ENCODE peak calls at places on chromosomes 2 and 18, in four cellular contexts. U is heart left ventricle, E is stomach, Z is uterus. K is an unnamed sample.

GRCh38 chr2:85545780-85546240 is 6.8 kb downstream of the MAT2A start:
- DNase-seq in U (no peak), E (no peak), Z (no peak), K (no peak)

GRCh38 chr18:22391571-22392359 is 25.9 kb downstream of the CTAGE1 start:
- DNase-seq in U (no peak), E (no peak), Z (peak), K (no peak)

GRCh38 chr2:237862528-237862895 is 3.1 kb downstream of the RAMP1 start:
- DNase-seq in U (no peak), E (no peak), Z (peak), K (no peak)

GRCh38 chr2:96772903-96773675 is 12.4 kb downstream of the CNNM4 start:
- DNase-seq in U (no peak), E (no peak), Z (no peak), K (no peak)

GRCh38 chr18:49922228-49922627 is 108.9 kb upstream of the ACAA2 start:
- DNase-seq in U (no peak), E (no peak), Z (no peak), K (no peak)

GRCh38 chr18:27632706-27633105 is 447.6 kb upstream of the CHST9 start:
- DNase-seq in U (no peak), E (no peak), Z (no peak), K (no peak)

GRCh38 chr18:8890957-8891464 is 185.7 kb downstream of the MTCL1 start:
- DNase-seq in U (no peak), E (no peak), Z (no peak), K (no peak)

GRCh38 chr18:35376393-35376741 is 770 bp downstream of the ZNF396 start:
- DNase-seq in U (peak), E (peak), Z (no peak), K (no peak)

DNA sequence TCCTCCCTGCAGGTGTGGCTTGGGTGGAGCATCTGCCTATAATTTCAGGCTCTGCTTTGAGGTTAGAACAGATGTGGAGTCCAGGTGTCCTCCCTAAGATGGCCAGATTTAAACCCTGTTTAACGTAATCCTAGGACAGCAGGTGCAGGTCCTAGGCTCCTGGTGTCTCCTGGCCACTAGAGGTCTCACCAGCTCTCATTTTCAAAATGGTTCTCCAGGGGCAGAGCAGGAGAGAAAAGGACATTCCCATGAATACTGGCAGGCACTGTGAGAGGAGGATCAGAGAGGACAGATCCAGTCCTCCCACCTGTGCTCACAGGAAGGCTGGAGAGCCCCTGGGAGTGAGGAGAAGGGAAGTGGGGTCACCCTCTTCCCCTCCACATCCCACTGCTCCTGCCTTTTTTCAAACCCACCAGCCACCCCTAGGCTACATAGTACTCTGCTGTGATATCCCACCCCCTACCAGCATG is 100.6 kb upstream of the SMAD2 start:
- DNase-seq in U (peak), E (peak), Z (peak), K (no peak)
- TF ChIP-seq CTCF in U (peak), E (peak), Z (peak), K (peak)

GRCh38 chr18:24015897-24016631 is 1.5 kb downstream of the TTC39C start:
- DNase-seq in U (no peak), E (no peak), Z (no peak), K (no peak)

GRCh38 chr18:24014062-24014985 is at the start of gene TTC39C:
- DNase-seq in U (peak), E (peak), Z (peak), K (peak)

GRCh38 chr18:24013061-24013460 is 1.5 kb upstream of the TTC39C start:
- DNase-seq in U (no peak), E (no peak), Z (no peak), K (no peak)

GRCh38 chr18:24016643-24017042 is 2.1 kb downstream of the TTC39C start:
- DNase-seq in U (no peak), E (no peak), Z (no peak), K (no peak)

DNA sequence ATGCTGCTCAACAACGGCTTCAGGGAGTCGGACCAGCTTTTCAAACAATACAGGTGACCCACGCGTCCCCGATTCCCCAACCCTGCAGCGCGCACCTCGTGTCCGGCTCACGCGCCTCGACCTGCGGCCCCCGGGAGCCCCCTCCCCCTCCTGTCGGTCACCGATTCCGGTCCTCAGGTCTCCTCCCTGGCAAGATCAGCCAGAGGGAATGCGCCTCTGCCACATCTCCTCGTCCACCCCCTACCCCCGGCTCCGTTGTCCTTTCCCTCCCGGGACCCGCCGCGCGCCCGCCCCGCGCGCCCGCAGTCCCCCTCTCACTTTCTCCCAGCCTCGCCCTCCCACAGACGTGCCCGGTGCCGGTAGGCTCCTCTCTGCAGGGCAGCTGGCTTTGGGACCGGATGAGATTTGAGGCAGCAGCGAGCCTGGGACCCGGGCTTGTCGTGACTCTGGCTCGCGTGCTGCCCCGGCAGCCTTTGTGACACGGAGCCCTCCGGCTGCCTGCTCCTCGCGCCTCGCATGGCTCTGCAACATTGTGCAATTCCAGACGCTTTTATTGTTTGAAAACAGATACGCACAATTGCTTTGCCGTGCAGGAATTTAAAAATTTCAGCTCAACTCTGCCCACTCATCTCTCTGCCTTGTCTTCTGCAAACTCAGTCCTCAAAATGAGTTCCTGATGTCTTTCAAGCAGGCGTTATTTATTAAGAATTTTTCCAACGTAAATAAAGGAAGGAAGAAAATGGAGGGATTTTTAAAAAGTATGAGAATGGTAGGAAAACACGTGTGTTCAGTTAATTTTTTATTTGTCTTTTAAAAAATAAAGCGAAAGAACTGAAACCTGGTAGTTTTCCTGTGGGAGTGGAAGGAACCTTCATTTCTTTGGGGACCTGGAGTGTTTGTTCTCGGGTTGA is 687 bp downstream of the TTC39C start:
- DNase-seq in U (peak), E (peak), Z (peak), K (no peak)
- TF ChIP-seq POLR2A in U (no peak), E (no peak), Z (peak), K (no peak)

DNA sequence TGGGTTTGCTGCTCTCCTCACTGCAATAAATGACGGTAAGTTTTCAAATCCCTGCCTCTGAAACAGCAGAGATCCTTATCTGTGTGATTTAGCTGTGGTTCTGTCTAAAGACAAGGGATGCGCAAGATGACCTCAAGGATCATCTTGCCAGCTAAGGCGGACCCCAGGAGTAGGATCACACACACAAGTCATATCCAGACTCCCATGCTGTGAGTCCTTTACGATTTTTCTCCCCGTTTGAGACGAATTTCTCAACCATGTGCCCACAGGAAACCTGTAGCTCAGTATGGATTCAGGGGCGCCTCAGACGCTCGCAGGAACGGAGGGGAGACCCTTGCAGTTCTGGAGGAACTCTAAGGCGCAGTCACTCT is 11.1 kb upstream of the DCTN1 start:
- DNase-seq in U (no peak), E (no peak), Z (no peak), K (no peak)
- H3K27ac ChIP-seq in U (peak), E (peak), Z (peak), K (peak)

DNA sequence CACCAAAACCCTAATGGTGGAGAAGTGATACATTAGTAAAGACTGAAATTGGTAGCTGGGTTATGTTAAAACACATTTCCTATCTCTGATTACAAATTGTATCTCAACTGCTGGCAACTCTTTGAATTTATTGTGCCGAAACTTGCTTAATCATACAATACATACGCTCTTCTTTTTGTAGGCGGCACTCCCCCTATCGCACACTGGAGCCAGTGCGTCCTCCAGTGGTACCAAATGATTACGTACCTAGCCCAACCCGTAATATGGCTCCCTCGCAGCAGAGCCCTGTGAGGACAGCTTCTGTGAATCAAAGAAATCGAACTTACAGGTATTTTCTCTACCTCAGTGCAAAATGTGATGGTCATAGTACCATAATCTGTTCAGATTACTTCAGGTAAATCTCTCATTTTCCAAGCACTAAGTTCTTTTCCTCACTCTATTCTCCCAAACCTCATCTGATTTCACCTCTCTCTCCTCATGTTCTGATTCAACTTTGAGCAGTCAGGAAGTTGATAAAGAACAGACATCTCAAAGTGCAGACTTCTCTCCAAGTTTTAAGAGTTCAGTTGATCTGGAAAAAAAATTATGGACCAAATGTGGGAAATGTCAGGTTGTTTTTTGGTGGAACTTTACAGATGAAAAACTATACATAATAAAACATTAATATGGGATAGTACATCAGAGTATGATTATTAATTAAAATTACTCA is 66.5 kb downstream of the ABI2 start:
- DNase-seq in U (no peak), E (no peak), Z (no peak), K (no peak)
- TF ChIP-seq CTCF in U (no peak), E (no peak), Z (no peak), K (no peak)

GRCh38 chr2:28390241-28390856 is 2.3 kb upstream of the FOSL2 start:
- DNase-seq in U (peak), E (peak), Z (peak), K (peak)
- TF ChIP-seq POLR2A in U (peak), E (no peak), Z (peak), K (peak)

DNA sequence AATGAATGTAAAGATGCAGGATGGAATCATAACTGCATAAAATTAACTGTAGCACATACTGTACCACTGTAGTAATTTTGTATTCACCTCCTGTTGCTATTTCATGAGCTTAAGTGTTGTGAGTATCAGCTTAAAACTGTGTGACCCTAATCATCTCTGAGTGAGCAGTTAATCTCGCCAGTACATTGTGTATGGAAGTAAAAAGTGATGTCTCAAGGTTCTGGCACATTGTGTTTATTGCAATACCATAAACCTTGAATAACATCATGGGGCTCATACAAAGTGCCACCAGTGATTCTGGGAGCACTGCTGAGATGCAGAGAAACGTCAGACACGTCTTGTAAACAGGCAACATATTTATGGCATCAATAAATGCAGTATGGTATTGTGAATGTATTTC is 124.5 kb downstream of the PMAIP1 start:
- DNase-seq in U (no peak), E (no peak), Z (no peak), K (no peak)
- H3K27ac ChIP-seq in U (no peak), E (peak), Z (no peak), K (no peak)